ENCODE peak calls at places on chromosomes 16 and 17, in seven cellular contexts. S is stromal cell of bone marrow, I is foreskin fibroblast, O is nephron progenitor cell, C is K562, X is NCI-H1930, E is NCI-H2171 treated with DMSO at 0.1 percent for 48 hours. L is an unnamed sample.

GRCh38 chr17:46817901-46818209 is 637 bp downstream of the WNT3 start:
- DNase-seq in S (no peak), I (no peak), O (no peak), C (no peak), X (no peak), E (no peak), L (no peak)

GRCh38 chr16:86403541-86404163 is 106.7 kb upstream of the FOXF1 start:
- DNase-seq in S (no peak), I (no peak), O (no peak), C (no peak), X (no peak), E (no peak), L (no peak)

GRCh38 chr16:54143410-54143809 is 143.2 kb downstream of the IRX3 start:
- DNase-seq in S (no peak), I (no peak), O (no peak), C (no peak), X (no peak), E (no peak), L (no peak)

GRCh38 chr17:76179496-76180467 is 38.7 kb upstream of the FOXJ1 start:
- DNase-seq in S (no peak), I (peak; percentile 16), O (no peak), C (peak; percentile 41), X (no peak), E (no peak), L (no peak)

GRCh38 chr17:17448076-17448475 is 28.7 kb upstream of the MED9 start:
- DNase-seq in S (no peak), I (no peak), O (no peak), C (no peak), X (no peak), E (no peak), L (no peak)

GRCh38 chr17:12068946-12069345 is 48.3 kb downstream of the MAP2K4 start:
- DNase-seq in S (no peak), I (no peak), O (no peak), C (no peak), X (no peak), E (no peak), L (no peak)

GRCh38 chr17:30716461-30717289 is 107.8 kb downstream of the CRLF3 start:
- DNase-seq in S (no peak), I (no peak), O (no peak), C (no peak), X (no peak), E (peak; percentile 15), L (no peak)

GRCh38 chr17:9932481-9932880 is 27.4 kb upstream of the RCVRN start:
- DNase-seq in S (no peak), I (no peak), O (no peak), C (no peak), X (no peak), E (no peak), L (no peak)